ENCODE peak calls at places on chromosomes 3 and 15, in six cellular contexts. O, H, K, M, L and G are unnamed samples.

GRCh38 chr3:39531681-39532080 is 64.2 kb downstream of the MOBP start:
- DNase-seq in O (peak; percentile 42), H (no peak), K (peak; percentile 88), M (no peak), L (no peak), G (peak; percentile 57)

GRCh38 chr15:78682013-78682651 is 41.1 kb upstream of the CHRNB4 start:
- DNase-seq in O (no peak), H (no peak), K (no peak), M (no peak), L (no peak), G (no peak)

GRCh38 chr3:127490271-127491023 is 100.1 kb downstream of the TPRA1 start:
- DNase-seq in O (no peak), H (no peak), K (no peak), M (no peak), L (no peak), G (no peak)

GRCh38 chr3:160390554-160391138 is 8.4 kb downstream of the IFT80 start:
- DNase-seq in O (no peak), H (no peak), K (no peak), M (no peak), L (no peak), G (no peak)

GRCh38 chr3:107904536-107905066 is 186.2 kb downstream of the CD47 start:
- DNase-seq in O (no peak), H (no peak), K (peak; percentile 26), M (no peak), L (peak; percentile 35), G (no peak)

GRCh38 chr15:68407141-68407885 is 24.6 kb downstream of the ITGA11 start:
- DNase-seq in O (no peak), H (no peak), K (peak; percentile 65), M (no peak), L (no peak), G (no peak)

GRCh38 chr3:114178770-114179368 is at the start of gene DRD3:
- DNase-seq in O (no peak), H (no peak), K (peak; percentile 57), M (peak; percentile 31), L (peak; percentile 11), G (no peak)

GRCh38 chr15:70096215-70096974 is 1.3 kb downstream of the TLE3 start:
- DNase-seq in O (no peak), H (no peak), K (peak; percentile 45), M (peak; percentile 73), L (peak; percentile 57), G (no peak)

GRCh38 chr3:113834983-113835382 is 3.6 kb upstream of the GRAMD1C start:
- DNase-seq in O (no peak), H (no peak), K (no peak), M (no peak), L (no peak), G (peak; percentile 48)

GRCh38 chr3:197793246-197793645 is 2.2 kb downstream of the LRCH3 start:
- DNase-seq in O (no peak), H (no peak), K (peak; percentile 25), M (no peak), L (no peak), G (no peak)

GRCh38 chr15:29820802-29821160 is 1.5 kb downstream of the TJP1 start:
- DNase-seq in O (no peak), H (no peak), K (peak; percentile 22), M (no peak), L (no peak), G (no peak)

GRCh38 chr3:32089476-32089875 is 16.9 kb upstream of the GPD1L start:
- DNase-seq in O (no peak), H (no peak), K (no peak), M (no peak), L (no peak), G (peak; percentile 54)

GRCh38 chr3:184373422-184373821 is 4.6 kb downstream of the THPO start:
- DNase-seq in O (no peak), H (no peak), K (peak; percentile 38), M (no peak), L (no peak), G (no peak)

GRCh38 chr3:132242095-132242494 is 75.1 kb upstream of the ACP3 start:
- DNase-seq in O (no peak), H (no peak), K (no peak), M (no peak), L (no peak), G (no peak)

GRCh38 chr15:40334941-40335795 is 5.6 kb downstream of the CCDC9B start:
- DNase-seq in O (no peak), H (no peak), K (no peak), M (no peak), L (peak; percentile 16), G (no peak)

GRCh38 chr3:100246999-100247398 is 13.8 kb upstream of the TBC1D23 start:
- DNase-seq in O (no peak), H (no peak), K (no peak), M (no peak), L (no peak), G (no peak)

GRCh38 chr15:67777773-67778172 is 47.5 kb upstream of the SKOR1 start:
- DNase-seq in O (no peak), H (no peak), K (no peak), M (no peak), L (no peak), G (no peak)

GRCh38 chr3:115848641-115849040 is 225.3 kb downstream of the GAP43 start:
- DNase-seq in O (no peak), H (no peak), K (no peak), M (no peak), L (no peak), G (no peak)